ENCODE peak calls at places on chromosomes 4 and X, in ten cellular contexts. I is BE2C; W is H7; T is A549; Z is CD8-positive, alpha-beta memory T cell; N is T-helper 9 cell; H is AG04449; V is stimulated activated CD4-positive, alpha-beta T cell treated with anti-CD3 and anti-CD28 coated beads, TNF-alpha, amount 100 ng/mL, for 4 hours; O is uterus; Q is T-helper 2 cell. M is an unnamed sample.
A peak's percentile ranks its signal among the peaks of the same experiment; 100 is the strongest.

GRCh38 chrX:133983974-133984578 is 1.3 kb downstream of the GPC3 start:
- DNase-seq in Q (no peak), W (peak; percentile 46), H (no peak), T (no peak), V (no peak), N (no peak), I (no peak), Z (no peak), O (no peak), M (no peak)

GRCh38 chrX:50638123-50638522 is 167.5 kb upstream of the DGKK start:
- DNase-seq in T (no peak), O (peak; percentile 30), Q (no peak), I (no peak), Z (no peak), N (no peak), V (no peak), W (no peak), H (no peak), M (no peak)

GRCh38 chr4:128385683-128386304 is 98.2 kb upstream of the PGRMC2 start:
- DNase-seq in V (no peak), H (no peak), I (no peak), Q (no peak), T (peak; percentile 77), N (no peak), O (no peak), W (no peak), Z (no peak), M (peak; percentile 73)

GRCh38 chr4:4256799-4257198 is 8.8 kb upstream of the TMEM128 start:
- DNase-seq in N (no peak), V (no peak), O (peak; percentile 24), I (no peak), Q (no peak), T (no peak), W (peak; percentile 56), Z (no peak), H (no peak), M (no peak)

GRCh38 chrX:68916891-68917290 is 88.1 kb downstream of the EFNB1 start:
- DNase-seq in T (no peak), Z (no peak), O (no peak), I (no peak), W (no peak), V (no peak), N (no peak), Q (no peak), H (no peak), M (no peak)

GRCh38 chr4:110309686-110310085 is 111.3 kb upstream of the ELOVL6 start:
- DNase-seq in Q (no peak), T (no peak), I (peak; percentile 33), O (no peak), W (no peak), V (no peak), N (no peak), H (no peak), Z (no peak), M (peak; percentile 42)

GRCh38 chr4:152357206-152357605 is 178.7 kb downstream of the FBXW7 start:
- DNase-seq in W (no peak), V (no peak), H (no peak), T (peak; percentile 30), O (no peak), I (no peak), N (no peak), Z (no peak), Q (no peak), M (no peak)

GRCh38 chr4:13544556-13545393 is 467 bp upstream of the NKX3-2 start:
- DNase-seq in Q (no peak), V (no peak), T (peak; percentile 73), Z (no peak), O (peak; percentile 54), N (no peak), I (peak; percentile 84), W (peak; percentile 95), H (no peak), M (peak; percentile 89)

GRCh38 chr4:30720656-30721352 is 635 bp downstream of the PCDH7 start:
- DNase-seq in N (no peak), W (peak; percentile 66), V (no peak), H (no peak), I (peak; percentile 63), Z (no peak), Q (no peak), T (peak; percentile 7), O (peak; percentile 31), M (peak; percentile 71)

GRCh38 chr4:136002316-136002715 is 1530.0 kb downstream of the PCDH18 start:
- DNase-seq in N (no peak), Z (no peak), H (no peak), O (no peak), V (no peak), T (peak; percentile 5), I (no peak), W (no peak), Q (no peak), M (no peak)

GRCh38 chr4:18859468-18859867 is 837.9 kb upstream of the LCORL start:
- DNase-seq in W (no peak), V (no peak), N (no peak), I (no peak), T (no peak), Q (no peak), H (no peak), O (no peak), Z (no peak), M (no peak)

GRCh38 chr4:83558693-83559092 is 22.8 kb downstream of the GPAT3 start:
- DNase-seq in I (no peak), N (no peak), Q (no peak), T (no peak), W (no peak), V (no peak), O (no peak), H (no peak), Z (no peak), M (no peak)

GRCh38 chrX:48071064-48071985 is at the start of gene ZNF630:
- DNase-seq in Q (peak; percentile 23), Z (peak; percentile 34), H (no peak), N (peak; percentile 16), V (peak; percentile 23), T (peak; percentile 72), W (peak; percentile 87), O (peak; percentile 79), I (peak; percentile 66), M (peak; percentile 59)

GRCh38 chr4:1296324-1297022 is 6.8 kb downstream of the MAEA start:
- DNase-seq in Q (no peak), I (no peak), N (no peak), T (no peak), Z (no peak), V (no peak), W (peak; percentile 35), O (no peak), H (no peak), M (no peak)

GRCh38 chrX:13357925-13358324 is 38.1 kb upstream of the ATXN3L start:
- DNase-seq in I (no peak), N (no peak), T (no peak), H (no peak), Z (no peak), W (no peak), V (no peak), O (no peak), Q (no peak), M (peak; percentile 74)